ENCODE peak calls at places on chromosomes 16 and 17, in ten cellular contexts. B is CD4-positive, CD25-positive, alpha-beta regulatory T cell; S is MM.1S; H is HCT116; D is thyroid gland; I is effector memory CD4-positive, alpha-beta T cell; J is psoas muscle; R is stomach; W is body of pancreas; K is cardiac muscle cell. M is an unnamed sample. For H3K36me3, the result is how much of the 10 kb centered on the place peaks cover.

GRCh38 chr17:48721009-48721402 is 1.3 kb downstream of the PRAC1 start:
- DNase-seq in I (no peak), R (no peak), J (no peak), S (no peak), K (no peak), D (no peak), B (no peak), W (no peak), H (no peak), M (peak)

GRCh38 chr17:8965394-8966168 is at the start of gene PIK3R5:
- DNase-seq in I (peak), R (peak), K (peak), W (peak), D (peak), B (peak), S (no peak), J (peak), H (no peak), M (no peak)

GRCh38 chr17:57782051-57782490 is 37.0 kb upstream of the CCDC182 start:
- DNase-seq in S (no peak), B (no peak), W (no peak), R (no peak), J (no peak), I (no peak), D (no peak), H (no peak), K (no peak), M (peak)

GRCh38 chr16:19169081-19169639 is 1.1 kb downstream of the SYT17 start:
- DNase-seq in S (no peak), J (no peak), I (no peak), W (no peak), H (no peak), R (no peak), B (no peak), D (no peak), K (no peak), M (no peak)

GRCh38 chr17:15963670-15964110 is 18.8 kb downstream of the ADORA2B start:
- DNase-seq in J (no peak), K (no peak), D (no peak), B (no peak), R (no peak), H (peak), S (no peak), I (no peak), W (no peak), M (no peak)

GRCh38 chr17:75087558-75088453 is at the start of gene SLC16A5:
- DNase-seq in W (peak), H (peak), B (peak), J (peak), I (peak), S (no peak), D (peak), K (peak), R (peak), M (peak)

GRCh38 chr16:7303677-7304200 is 28.9 kb upstream of the RBFOX1 start:
- DNase-seq in D (no peak), K (no peak), H (no peak), R (no peak), I (no peak), W (no peak), S (no peak), J (no peak), B (no peak), M (no peak)

GRCh38 chr17:81927653-81928496 is at the start of gene MAFG:
- DNase-seq in R (peak), D (peak), H (peak), K (peak), J (peak), B (peak), I (peak), S (peak), W (peak), M (peak)

GRCh38 chr17:19003966-19004600 is 481 bp downstream of the FAM83G start:
- DNase-seq in I (no peak), R (peak), J (no peak), B (no peak), H (no peak), K (peak), S (peak), W (peak), D (peak), M (peak)

GRCh38 chr17:69059458-69060205 is 1.1 kb downstream of the ABCA9 start:
- DNase-seq in R (no peak), J (no peak), D (no peak), K (no peak), H (no peak), B (no peak), W (no peak), I (no peak), S (no peak), M (no peak)
- H3K4me3 ChIP-seq in R (no peak), J (peak), D (no peak), K (no peak), H (no peak), B (no peak), W (no peak), I (no peak), S (no peak), M (no peak)

GRCh38 chr17:47066095-47066494 is 87.0 kb upstream of the RPRML start:
- DNase-seq in J (no peak), K (no peak), I (no peak), S (no peak), D (no peak), W (no peak), B (no peak), R (no peak), H (no peak), M (no peak)
- H3K27ac ChIP-seq in J (peak), K (no peak), I (no peak), S (no peak), D (no peak), W (no peak), B (no peak), R (no peak), H (no peak), M (no peak)

DNA sequence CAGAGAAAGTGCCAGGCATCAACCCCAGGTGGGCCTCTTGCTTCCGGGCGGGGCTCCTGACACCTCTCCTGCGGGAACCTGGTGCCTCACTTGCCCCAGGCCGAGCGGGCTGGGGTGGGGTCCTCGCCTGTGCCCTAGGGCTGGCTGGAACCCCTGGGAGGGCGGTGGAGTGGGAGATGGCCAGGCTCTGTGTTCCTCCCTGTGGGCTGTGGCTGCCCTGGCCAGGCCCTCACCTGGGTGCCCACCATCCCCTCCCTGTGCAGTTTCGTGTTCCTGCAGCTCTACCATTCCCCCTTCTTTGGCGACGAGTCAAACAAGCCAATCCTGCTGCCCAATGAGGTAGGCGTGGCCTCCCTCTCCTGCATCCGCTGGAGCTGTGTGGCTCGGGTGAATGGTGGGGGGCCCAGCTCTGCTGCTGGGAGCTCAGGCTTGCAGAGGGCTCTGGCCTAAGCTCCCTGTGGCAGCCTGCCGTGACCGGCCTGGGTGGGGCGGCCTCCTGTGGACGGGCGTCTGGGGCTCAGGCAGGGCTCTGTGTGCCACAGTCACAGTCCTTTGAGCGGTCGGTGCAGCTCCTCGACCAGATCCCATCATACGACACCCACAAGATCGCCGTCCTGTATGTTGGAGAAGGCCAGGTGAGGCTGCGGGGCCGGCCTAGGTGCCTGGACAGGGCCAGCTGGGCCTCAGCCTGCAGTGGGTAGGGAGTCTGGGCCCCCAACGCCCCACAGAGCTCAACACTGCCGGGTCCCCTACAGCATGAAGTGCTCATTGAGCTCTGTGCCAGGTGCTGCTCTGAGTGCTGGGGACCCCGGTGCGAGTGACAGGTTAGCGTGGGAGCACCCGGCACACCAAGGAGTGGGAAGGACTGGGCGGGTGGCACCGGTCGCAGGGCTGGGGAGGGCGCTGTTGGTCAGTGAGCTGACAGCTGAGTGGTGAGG is 37.2 kb downstream of the TSC2 start:
- DNase-seq in B (no peak), K (no peak), S (no peak), W (no peak), D (no peak), J (no peak), R (no peak), I (no peak), H (no peak), M (no peak)
- H3K36me3 ChIP-seq in B (under half), K (under half), S (under half), W (under half), D (half or more), J (under half), R (half or more), I (half or more), H (under half), M (under half)

GRCh38 chr16:68823401-68823800 is 19.9 kb upstream of the TANGO6 start:
- DNase-seq in R (no peak), I (no peak), K (no peak), W (no peak), B (no peak), D (no peak), H (no peak), S (no peak), J (no peak), M (peak)
- H3K4me3 ChIP-seq in R (no peak), I (no peak), K (no peak), W (no peak), B (no peak), D (no peak), H (no peak), S (no peak), J (no peak), M (no peak)

DNA sequence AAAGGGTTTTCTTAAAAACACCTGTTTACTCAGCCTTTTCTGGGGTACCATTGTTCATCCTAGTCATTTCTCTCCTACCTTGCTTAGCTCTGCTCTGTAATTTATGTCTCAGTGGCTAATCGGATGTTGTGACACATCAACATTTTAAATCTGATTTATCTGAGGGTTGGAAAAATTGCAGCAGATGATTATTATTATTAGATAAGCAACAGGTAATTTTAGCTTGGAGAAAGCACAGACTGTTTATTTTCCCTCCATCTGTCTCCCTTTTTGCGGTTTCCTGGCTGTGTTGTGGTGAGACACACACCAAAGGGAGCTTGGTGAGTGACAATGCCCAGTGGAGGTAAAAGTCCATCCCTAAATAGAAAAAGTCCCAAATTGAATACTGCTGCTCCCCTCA is 389.9 kb downstream of the UTP18 start:
- DNase-seq in S (no peak), K (no peak), D (no peak), W (no peak), R (no peak), H (no peak), B (no peak), I (no peak), J (no peak), M (no peak)
- H3K27ac ChIP-seq in S (no peak), K (no peak), D (no peak), W (no peak), R (no peak), H (no peak), B (no peak), I (no peak), J (no peak), M (no peak)